ENCODE peak calls at places on chromosomes 7 and 10, in eight cellular contexts. M, W, V, P, E, L, O and X are unnamed samples.

GRCh38 chr7:99311702-99312101 is 14.0 kb upstream of the ARPC1A start:
- DNase-seq in M (no peak), W (peak), L (no peak), O (no peak), V (no peak), E (no peak), P (no peak), X (no peak)

GRCh38 chr7:27110163-27110976 is 7.9 kb upstream of the HOXA2 start:
- DNase-seq in P (no peak), M (no peak), V (no peak), E (no peak), O (peak), L (no peak), W (no peak), X (no peak)

GRCh38 chr10:36157486-36157885 is 515.4 kb upstream of the FZD8 start:
- DNase-seq in L (no peak), M (no peak), V (no peak), P (no peak), E (no peak), W (no peak), O (no peak), X (no peak)

GRCh38 chr7:82789883-82790609 is 346.5 kb upstream of the CACNA2D1 start:
- DNase-seq in V (no peak), M (no peak), P (no peak), L (peak), O (peak), E (no peak), W (no peak), X (peak)

GRCh38 chr10:90087197-90088007 is 386.0 kb downstream of the KIF20B start:
- DNase-seq in P (no peak), V (no peak), L (peak), O (no peak), M (no peak), W (no peak), E (no peak), X (peak)

GRCh38 chr7:141533149-141533949 is 17.9 kb upstream of the AGK start:
- DNase-seq in M (peak), W (no peak), V (peak), L (peak), E (peak), O (peak), P (peak), X (peak)

GRCh38 chr10:20890491-20891337 is 6.4 kb downstream of the NEBL start:
- DNase-seq in V (no peak), W (no peak), O (no peak), E (no peak), M (no peak), L (peak), P (no peak), X (peak)

GRCh38 chr10:2460846-2461245 is 606.5 kb upstream of the PFKP start:
- DNase-seq in L (no peak), P (no peak), W (no peak), V (no peak), M (no peak), O (no peak), E (no peak), X (no peak)

GRCh38 chr10:131775444-131775832 is 125.4 kb upstream of the PPP2R2D start:
- DNase-seq in P (no peak), E (no peak), W (peak), L (no peak), O (no peak), M (no peak), V (no peak), X (no peak)

GRCh38 chr7:45151131-45151684 is 6.4 kb upstream of the RAMP3 start:
- DNase-seq in M (no peak), E (no peak), O (no peak), V (no peak), P (no peak), L (no peak), W (peak), X (no peak)

GRCh38 chr7:151699147-151699546 is 177.8 kb downstream of the PRKAG2 start:
- DNase-seq in V (no peak), E (no peak), P (no peak), O (peak), W (no peak), M (no peak), L (peak), X (peak)

GRCh38 chr10:11724938-11725776 is 17.0 kb upstream of the ECHDC3 start:
- DNase-seq in V (peak), P (no peak), W (no peak), M (peak), O (peak), L (peak), E (peak), X (peak)

GRCh38 chr7:124032369-124033092 is at the start of gene TMEM229A:
- DNase-seq in V (peak), E (peak), M (no peak), W (no peak), L (peak), P (peak), O (no peak), X (peak)

GRCh38 chr10:49393757-49394156 is 2.1 kb downstream of the DRGX start:
- DNase-seq in P (no peak), M (no peak), V (no peak), L (no peak), E (no peak), O (no peak), W (peak), X (no peak)

GRCh38 chr10:87505366-87506113 is 847 bp downstream of the MINPP1 start:
- DNase-seq in W (no peak), L (peak), O (peak), P (peak), E (peak), V (peak), M (peak), X (peak)

GRCh38 chr10:70753026-70753663 is 32.0 kb downstream of the TBATA start:
- DNase-seq in V (no peak), M (no peak), E (no peak), L (no peak), P (no peak), O (no peak), W (no peak), X (no peak)

GRCh38 chr7:44970521-44971051 is 8.2 kb downstream of the MYO1G start:
- DNase-seq in P (no peak), L (no peak), V (no peak), M (no peak), E (no peak), W (no peak), O (no peak), X (no peak)

GRCh38 chr10:118978316-118978997 is 51.1 kb upstream of the NANOS1 start:
- DNase-seq in O (no peak), W (peak), E (no peak), P (no peak), M (no peak), L (no peak), V (no peak), X (no peak)

GRCh38 chr10:69939033-69939432 is 113.6 kb upstream of the MACROH2A2 start:
- DNase-seq in O (no peak), V (no peak), W (no peak), E (no peak), P (no peak), M (no peak), L (no peak), X (no peak)

GRCh38 chr10:60048146-60048545 is 141.8 kb upstream of the CCDC6 start:
- DNase-seq in L (no peak), V (no peak), E (peak), M (no peak), W (no peak), O (peak), P (peak), X (peak)

GRCh38 chr7:74470504-74470903 is 16.8 kb downstream of the GTF2IRD1 start:
- DNase-seq in M (no peak), E (no peak), O (no peak), P (no peak), L (no peak), V (no peak), W (no peak), X (no peak)

GRCh38 chr10:74293686-74294365 is 142.8 kb downstream of the ADK start:
- DNase-seq in M (no peak), V (peak), L (peak), E (no peak), P (no peak), O (peak), W (no peak), X (peak)

GRCh38 chr7:131522325-131522920 is 34.0 kb downstream of the PODXL start:
- DNase-seq in P (no peak), M (peak), L (no peak), W (no peak), E (no peak), O (no peak), V (no peak), X (no peak)

GRCh38 chr7:45155941-45156340 is 1.6 kb upstream of the RAMP3 start:
- DNase-seq in W (peak), P (no peak), L (no peak), E (no peak), V (no peak), O (no peak), M (no peak), X (no peak)

GRCh38 chr10:78782441-78782840 is 286.3 kb upstream of the ZMIZ1 start:
- DNase-seq in P (no peak), M (no peak), O (no peak), E (no peak), L (no peak), V (no peak), W (no peak), X (no peak)

GRCh38 chr7:26705567-26705966 is 158.8 kb downstream of the SKAP2 start:
- DNase-seq in O (peak), L (peak), W (no peak), P (no peak), V (peak), M (no peak), E (no peak), X (peak)

GRCh38 chr7:29255199-29255838 is 60.7 kb downstream of the CHN2 start:
- DNase-seq in P (no peak), V (no peak), O (no peak), L (no peak), M (no peak), W (no peak), E (no peak), X (no peak)

GRCh38 chr10:63261496-63261895 is 128.4 kb downstream of the NRBF2 start:
- DNase-seq in E (no peak), M (no peak), P (no peak), W (no peak), O (no peak), L (no peak), V (no peak), X (no peak)

DNA sequence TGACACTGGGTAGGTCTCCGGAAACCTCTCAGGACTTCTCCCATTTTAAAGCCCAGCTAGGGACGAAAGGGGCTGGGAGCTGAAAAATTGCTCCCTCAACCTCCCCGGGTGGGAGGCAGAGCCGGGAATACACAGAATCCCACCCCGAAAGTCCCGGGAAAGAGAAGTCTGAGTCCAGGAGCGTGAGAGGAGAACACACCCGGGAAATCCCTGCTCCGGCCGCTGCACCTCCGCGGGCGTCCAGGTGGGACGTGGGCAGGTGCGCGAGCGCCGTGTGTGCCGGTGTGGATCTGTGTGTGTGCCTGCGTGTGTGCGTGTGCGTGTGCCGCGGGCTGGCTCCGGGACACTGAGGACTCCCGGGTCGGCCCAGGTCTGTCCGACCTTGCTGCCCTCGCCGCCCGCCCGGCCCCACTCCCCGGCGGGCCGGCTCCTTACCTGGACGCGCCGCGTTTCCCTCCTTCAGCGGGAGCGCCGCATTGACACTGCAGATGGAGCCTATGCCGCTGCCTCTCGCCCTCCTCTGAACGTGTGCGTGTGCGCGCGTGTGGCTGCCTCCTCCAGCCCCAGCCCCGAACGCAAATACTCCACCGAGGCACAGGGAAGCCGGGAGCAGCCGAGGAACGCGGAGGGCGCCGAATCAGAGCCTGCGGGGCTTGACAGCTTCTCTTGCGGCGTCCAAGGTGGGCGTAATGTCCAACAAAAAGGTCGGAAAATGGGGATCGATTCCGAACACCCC is at the start of gene PLXNA4:
- DNase-seq in M (peak), P (no peak), E (no peak), W (no peak), L (no peak), O (no peak), V (no peak), X (peak)
- H3K4me3 ChIP-seq in M (no peak), P (peak), E (peak), W (peak), L (peak), O (no peak), V (peak), X (peak)

DNA sequence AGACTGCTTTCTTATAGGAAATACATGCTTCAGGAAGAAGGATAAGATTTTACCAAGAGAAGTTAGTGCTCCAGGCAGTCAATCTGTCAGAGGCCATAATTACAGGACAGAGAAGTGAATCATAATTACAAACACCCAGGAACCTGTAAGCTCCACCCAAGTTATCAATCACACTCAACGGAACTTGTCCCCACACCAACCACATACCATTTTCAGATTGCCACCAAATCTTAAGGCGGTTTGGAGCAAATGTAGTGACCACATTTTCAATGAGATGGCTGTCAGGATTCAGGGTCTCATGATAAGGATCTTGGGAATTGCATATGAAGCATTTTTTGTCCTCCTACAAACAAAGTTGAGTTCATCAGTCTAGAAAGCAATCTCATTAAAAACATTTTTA is 4.8 kb downstream of the LAMB1 start:
- DNase-seq in O (no peak), M (no peak), L (no peak), W (no peak), V (no peak), P (no peak), E (no peak), X (no peak)
- H3K4me3 ChIP-seq in O (peak), M (no peak), L (peak), W (no peak), V (no peak), P (no peak), E (no peak), X (no peak)

DNA sequence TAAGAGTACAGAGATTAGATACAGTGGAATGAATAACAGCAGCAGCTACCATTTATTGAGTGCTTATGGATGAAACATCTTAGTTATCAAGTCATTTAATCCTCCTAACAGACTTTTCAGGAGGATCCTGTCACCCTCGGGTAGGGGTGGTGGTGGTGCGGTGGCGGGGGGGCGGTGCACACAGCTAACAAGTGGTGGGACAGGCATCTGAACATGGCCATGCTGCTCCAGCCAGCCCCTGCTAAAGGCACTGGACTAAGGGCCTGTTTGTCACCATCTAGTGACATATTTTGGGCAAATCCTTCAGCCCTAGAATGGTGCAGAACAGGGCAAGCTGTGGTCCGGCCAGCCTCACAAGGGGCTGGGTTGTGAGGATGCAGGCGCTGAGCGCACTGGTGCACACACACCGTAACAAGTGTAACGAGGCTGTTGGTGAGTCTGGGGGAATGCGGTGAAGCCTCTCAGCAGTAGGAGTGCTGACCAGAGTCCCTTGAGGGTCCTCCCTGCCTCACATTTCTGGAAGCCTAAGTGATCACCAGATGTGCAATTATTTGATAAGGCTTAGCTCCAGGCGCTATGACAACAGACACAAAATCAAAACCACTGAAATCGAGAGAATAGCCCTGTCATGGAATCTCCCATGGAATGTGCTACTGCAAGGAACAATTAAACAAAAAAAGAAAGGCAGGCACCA is 102.3 kb downstream of the RNF216 start:
- DNase-seq in M (no peak), P (no peak), L (no peak), O (no peak), V (no peak), W (no peak), E (peak), X (no peak)
- H3K4me3 ChIP-seq in M (no peak), P (no peak), L (no peak), O (no peak), V (no peak), W (no peak), E (no peak), X (no peak)

DNA sequence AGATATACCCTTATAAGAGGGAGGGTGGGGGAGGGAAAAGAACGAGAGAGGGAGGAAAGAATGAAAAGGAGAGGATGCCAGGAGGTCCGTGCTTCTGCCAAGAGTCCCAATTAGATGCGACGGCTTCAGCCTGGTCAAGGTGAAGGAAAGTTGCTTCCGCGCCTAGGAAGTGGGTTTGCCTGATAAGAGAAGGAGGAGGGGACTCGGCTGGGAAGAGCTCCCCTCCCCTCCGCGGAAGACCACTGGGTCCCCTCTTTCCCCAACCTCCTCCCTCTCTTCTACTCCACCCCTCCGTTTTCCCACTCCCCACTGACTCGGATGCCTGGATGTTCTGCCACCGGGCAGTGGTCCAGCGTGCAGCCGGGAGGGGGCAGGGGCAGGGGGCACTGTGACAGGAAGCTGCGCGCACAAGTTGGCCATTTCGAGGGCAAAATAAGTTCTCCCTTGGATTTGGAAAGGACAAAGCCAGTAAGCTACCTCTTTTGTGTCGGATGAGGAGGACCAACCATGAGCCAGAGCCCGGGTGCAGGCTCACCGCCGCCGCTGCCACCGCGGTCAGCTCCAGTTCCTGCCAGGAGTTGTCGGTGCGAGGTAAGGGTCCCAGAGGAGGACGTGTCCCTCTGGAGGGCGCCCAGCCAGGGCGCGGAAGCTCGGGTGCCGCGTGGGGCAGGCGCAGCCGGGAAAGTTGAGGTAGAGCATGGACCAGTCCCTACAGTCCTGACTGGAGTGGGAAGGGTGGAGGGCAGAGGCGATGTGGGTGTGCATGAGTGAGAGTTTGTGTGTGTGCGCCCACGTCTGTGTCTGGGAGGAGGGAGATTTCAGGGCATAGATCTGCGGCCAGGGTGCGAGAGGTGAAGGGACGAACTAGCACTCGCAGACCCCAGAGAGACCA is 819 bp downstream of the GRM3 start:
- DNase-seq in P (no peak), W (no peak), V (no peak), L (no peak), M (no peak), O (no peak), E (peak), X (no peak)
- H3K4me3 ChIP-seq in P (no peak), W (peak), V (no peak), L (peak), M (no peak), O (no peak), E (peak), X (no peak)

DNA sequence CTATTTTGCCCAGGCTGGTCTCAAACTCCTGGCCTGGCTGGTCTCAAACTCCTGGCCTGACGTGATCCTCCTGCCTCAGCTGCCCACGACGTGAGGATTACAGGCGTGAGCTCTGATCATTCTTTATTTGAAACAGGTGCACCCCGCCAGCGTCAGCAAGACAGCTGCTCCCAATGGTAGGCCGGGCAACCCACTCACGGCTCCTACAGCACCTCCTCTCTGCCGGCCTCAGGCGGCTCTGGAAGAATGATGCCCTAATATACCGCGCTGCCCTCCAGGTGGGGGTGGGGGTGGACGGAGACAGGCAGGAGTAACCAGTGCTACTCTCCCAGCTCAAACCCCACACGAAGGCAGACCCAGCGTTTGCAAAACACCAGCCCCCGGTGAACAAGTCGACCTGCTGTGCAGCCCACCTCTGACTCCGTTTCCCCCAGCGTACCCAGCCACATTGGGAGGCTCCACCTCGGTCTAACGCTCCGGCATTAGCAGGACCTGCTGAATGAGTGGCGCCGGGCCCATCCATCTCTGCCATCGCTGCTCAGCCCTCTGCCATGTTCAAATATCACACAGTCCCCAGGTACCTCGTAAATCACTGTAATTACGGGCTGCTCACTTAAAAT is 148.6 kb downstream of the ELFN1 start:
- DNase-seq in E (no peak), L (no peak), P (no peak), M (no peak), O (no peak), V (no peak), W (no peak), X (no peak)
- H3K4me3 ChIP-seq in E (no peak), L (no peak), P (no peak), M (no peak), O (no peak), V (no peak), W (no peak), X (no peak)

GRCh38 chr7:23011222-23011924 is 2.6 kb downstream of the HYCC1 start:
- DNase-seq in V (no peak), L (no peak), M (no peak), E (no peak), P (no peak), O (no peak), W (no peak), X (no peak)
- H3K4me3 ChIP-seq in V (no peak), L (no peak), M (no peak), E (no peak), P (no peak), O (no peak), W (no peak), X (peak)

DNA sequence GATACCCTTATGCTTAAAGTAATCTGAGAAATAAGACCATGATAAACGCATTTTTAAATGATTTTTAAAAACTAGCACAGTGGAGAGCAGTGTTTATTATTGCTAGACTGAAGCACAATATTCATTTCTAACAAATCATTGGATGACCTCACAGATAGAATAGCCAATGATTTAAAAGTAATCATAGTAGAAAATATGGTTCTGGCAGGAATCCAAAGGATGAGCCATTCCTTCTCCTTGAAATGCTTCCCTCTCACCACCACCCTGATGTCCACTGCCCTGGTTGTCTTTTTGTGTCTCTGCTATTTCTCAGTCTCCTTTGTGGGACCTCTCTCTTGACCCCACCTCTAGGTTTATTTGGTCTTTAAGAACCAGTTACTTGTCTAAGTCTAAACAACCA is 64.9 kb downstream of the PRKG1 start:
- DNase-seq in L (no peak), P (no peak), M (no peak), V (no peak), E (no peak), O (no peak), W (no peak), X (peak)
- H3K4me3 ChIP-seq in L (no peak), P (no peak), M (no peak), V (no peak), E (no peak), O (no peak), W (no peak), X (no peak)